ENCODE peak calls at places on chromosomes 4 and X, in ten cellular contexts. X is ascending aorta, L is lower leg skin, F is omental fat pad, Q is HCT116, H is IMR-90, N is bronchial epithelial cell, I is lung, A is fibroblast of the aortic adventitia, T is fibroblast of pulmonary artery. E is an unnamed sample.
A peak's percentile ranks its signal among the peaks of the same experiment; 100 is the strongest.

GRCh38 chr4:128812360-128812958 is 3.0 kb downstream of the JADE1 start:
- DNase-seq in N (peak; percentile 58), Q (peak; percentile 19), H (peak; percentile 81), T (peak; percentile 74), X (no peak), L (no peak), I (peak; percentile 50), A (peak; percentile 69), F (peak; percentile 25), E (peak; percentile 34)

GRCh38 chrX:79601336-79602131 is 234.4 kb upstream of the ITM2A start:
- DNase-seq in N (no peak), T (no peak), A (no peak), F (no peak), Q (no peak), L (no peak), I (no peak), X (no peak), H (no peak), E (no peak)

GRCh38 chr4:123588631-123589223 is 192.1 kb downstream of the SPRY1 start:
- DNase-seq in N (no peak), L (no peak), X (no peak), A (peak; percentile 25), H (peak; percentile 60), T (peak; percentile 25), F (no peak), Q (no peak), I (no peak), E (peak; percentile 47)

GRCh38 chrX:40224658-40225057 is 126.9 kb upstream of the BCOR start:
- DNase-seq in F (no peak), N (no peak), X (no peak), H (no peak), Q (no peak), I (no peak), L (no peak), T (no peak), A (no peak), E (no peak)

GRCh38 chr4:6876440-6876839 is 33.2 kb upstream of the TBC1D14 start:
- DNase-seq in T (peak; percentile 32), L (no peak), Q (no peak), I (no peak), F (no peak), X (no peak), H (peak; percentile 24), N (no peak), A (peak; percentile 66), E (no peak)

GRCh38 chr4:77669911-77670590 is 64.4 kb downstream of the CXCL13 start:
- DNase-seq in F (no peak), I (no peak), A (no peak), X (no peak), H (no peak), T (no peak), Q (no peak), L (no peak), N (no peak), E (no peak)

GRCh38 chrX:74133156-74133796 is 170.7 kb upstream of the ZCCHC13 start:
- DNase-seq in F (no peak), A (peak; percentile 88), Q (peak; percentile 10), T (peak; percentile 75), H (peak; percentile 80), N (peak; percentile 42), X (no peak), L (no peak), I (no peak), E (peak; percentile 30)

GRCh38 chr4:22901631-22902030 is 208.9 kb downstream of the GBA3 start:
- DNase-seq in F (no peak), T (no peak), H (no peak), Q (no peak), I (no peak), X (no peak), N (no peak), L (no peak), A (no peak), E (no peak)

GRCh38 chr4:151669990-151670389 is 90.8 kb downstream of the GATB start:
- DNase-seq in I (no peak), A (no peak), T (no peak), L (peak; percentile 45), H (no peak), X (no peak), N (no peak), Q (no peak), F (no peak), E (no peak)

GRCh38 chrX:142613403-142613802 is 408.3 kb upstream of the MAGEC2 start:
- DNase-seq in H (no peak), L (no peak), X (no peak), F (no peak), N (no peak), Q (no peak), A (no peak), T (no peak), I (no peak), E (no peak)

GRCh38 chrX:132390817-132391216 is 98.0 kb downstream of the MBNL3 start:
- DNase-seq in N (no peak), X (no peak), L (no peak), Q (no peak), I (no peak), A (no peak), H (no peak), T (no peak), F (no peak), E (no peak)

GRCh38 chrX:55767100-55767499 is 49.6 kb downstream of the RRAGB start:
- DNase-seq in L (no peak), Q (no peak), H (peak; percentile 31), X (no peak), N (no peak), I (no peak), A (peak; percentile 72), T (peak; percentile 44), F (no peak), E (no peak)

GRCh38 chr4:145177906-145178538 is 2.4 kb downstream of the OTUD4 start:
- DNase-seq in Q (no peak), A (peak; percentile 53), N (peak; percentile 59), T (peak; percentile 47), X (no peak), L (no peak), F (no peak), H (peak; percentile 45), I (no peak), E (no peak)

GRCh38 chrX:29376584-29376983 is 789.3 kb downstream of the IL1RAPL1 start:
- DNase-seq in X (no peak), F (no peak), T (no peak), I (no peak), L (no peak), N (no peak), A (no peak), Q (no peak), H (no peak), E (no peak)

GRCh38 chrX:10755477-10756334 is 135.3 kb upstream of the MID1 start:
- DNase-seq in I (no peak), A (peak; percentile 86), H (peak; percentile 81), F (no peak), T (peak; percentile 79), X (no peak), Q (no peak), L (no peak), N (no peak), E (peak; percentile 6)

GRCh38 chr4:121156822-121157769 is 7.0 kb downstream of the TNIP3 start:
- DNase-seq in F (no peak), A (peak; percentile 24), X (no peak), T (peak; percentile 42), N (peak; percentile 16), H (peak; percentile 15), Q (no peak), I (peak; percentile 68), L (peak; percentile 83), E (peak; percentile 18)

GRCh38 chr4:39785031-39785430 is 87.1 kb downstream of the UBE2K start:
- DNase-seq in T (no peak), N (no peak), F (no peak), Q (no peak), H (no peak), I (no peak), A (no peak), L (no peak), X (no peak), E (no peak)
- TF ChIP-seq CTCF in T (no peak), N (no peak), F (no peak), Q (no peak), H (no peak), I (no peak), A (no peak), L (no peak), X (no peak), E (no peak)

DNA sequence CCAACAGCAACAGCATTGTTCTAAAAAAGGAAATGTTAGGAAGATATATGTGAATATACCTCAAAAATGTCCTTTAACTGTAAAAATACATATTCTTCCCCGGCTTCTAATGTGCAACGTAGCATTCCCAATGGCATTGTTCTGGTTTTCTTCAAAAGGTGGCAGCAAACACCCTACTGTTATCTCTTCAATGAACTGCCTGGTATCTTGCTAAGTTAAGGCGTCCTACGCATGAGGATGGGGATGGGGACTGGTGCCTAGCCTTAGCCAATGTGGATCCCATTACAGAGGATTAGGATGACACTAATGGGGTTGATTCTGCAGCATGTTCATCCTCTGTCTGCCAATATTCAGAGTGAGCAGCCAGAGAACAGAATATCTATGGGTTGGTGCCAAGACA is 334.9 kb upstream of the ADGRL3 start:
- DNase-seq in F (no peak), X (no peak), H (no peak), Q (no peak), T (peak; percentile 21), N (no peak), A (no peak), I (no peak), L (no peak), E (no peak)
- TF ChIP-seq CTCF in F (no peak), X (peak; percentile 20), H (no peak), Q (no peak), T (peak; percentile 15), N (peak; percentile 13), A (no peak), I (no peak), L (no peak), E (no peak)

DNA sequence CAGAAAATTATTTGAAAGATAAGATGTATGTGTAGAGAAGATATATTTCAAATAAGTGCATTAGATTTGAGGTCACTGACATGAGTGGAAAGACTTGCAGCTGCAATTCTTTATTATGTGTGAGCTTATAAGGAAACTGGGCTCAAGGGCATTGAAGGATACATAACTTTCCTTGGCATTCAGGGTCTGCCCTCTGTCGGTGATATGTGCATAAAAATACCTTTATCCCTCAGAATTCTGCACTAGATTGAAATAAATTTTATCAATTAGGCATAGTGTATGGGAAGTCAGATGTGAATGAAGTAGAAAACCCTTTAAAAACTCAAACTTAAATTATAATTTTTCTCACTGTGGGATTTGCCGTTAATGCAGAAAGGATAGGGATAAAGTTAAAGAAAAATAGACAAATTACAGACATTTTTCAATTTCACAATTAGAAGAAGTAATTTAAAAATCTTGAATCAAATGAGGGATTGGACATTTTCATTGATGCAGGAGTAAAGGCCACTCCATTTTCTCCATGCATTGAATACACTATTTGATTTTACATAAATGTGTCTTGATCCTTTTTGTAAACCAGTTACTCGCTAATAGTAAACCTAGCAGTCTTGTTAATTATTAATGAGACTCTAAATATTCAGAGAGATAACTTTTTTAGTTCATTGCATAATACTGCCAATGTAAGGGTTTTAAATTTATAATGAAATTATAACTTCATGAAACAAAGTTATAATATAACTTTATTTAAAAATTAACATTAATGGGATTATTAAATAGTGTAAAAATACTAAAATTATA is 21.0 kb upstream of the ETNPPL start:
- DNase-seq in T (peak; percentile 42), I (no peak), N (peak; percentile 10), F (no peak), A (peak; percentile 37), H (no peak), Q (peak; percentile 12), X (no peak), L (no peak), E (peak; percentile 0)
- TF ChIP-seq CTCF in T (peak; percentile 43), I (no peak), N (no peak), F (no peak), A (peak; percentile 35), H (no peak), Q (peak; percentile 30), X (no peak), L (no peak), E (no peak)

GRCh38 chrX:27619459-27619858 is 29.3 kb downstream of the DCAF8L2 start:
- DNase-seq in A (no peak), F (no peak), T (peak; percentile 42), I (no peak), L (no peak), H (no peak), N (no peak), Q (no peak), X (no peak), E (no peak)
- TF ChIP-seq CTCF in A (no peak), F (no peak), T (no peak), I (no peak), L (no peak), H (no peak), N (no peak), Q (no peak), X (no peak), E (no peak)